ENCODE peak calls at places on chromosomes 6 and 20, in six cellular contexts. G is neuronal stem cell, S is IMR-90, H is H1, M is H9, E is mesenchymal stem cell. L is an unnamed sample.

GRCh38 chr6:41635365-41635764 is 2.9 kb upstream of the MDFI start:
- DNase-seq in H (no peak), S (no peak), E (no peak), M (no peak), G (no peak), L (no peak)

GRCh38 chr6:44704240-44705150 is 317.0 kb downstream of the CDC5L start:
- DNase-seq in M (no peak), E (no peak), G (no peak), H (no peak), S (no peak), L (no peak)

GRCh38 chr6:156634048-156634447 is 143.1 kb upstream of the ARID1B start:
- DNase-seq in H (no peak), G (no peak), M (no peak), E (no peak), S (no peak), L (no peak)

GRCh38 chr20:13910492-13910891 is 79.9 kb downstream of the SEL1L2 start:
- DNase-seq in G (no peak), H (no peak), M (no peak), S (no peak), E (no peak), L (no peak)

GRCh38 chr6:15461127-15461944 is 201.5 kb downstream of the DTNBP1 start:
- DNase-seq in S (no peak), E (no peak), H (no peak), M (no peak), G (no peak), L (no peak)

GRCh38 chr20:37903317-37904007 is 535 bp downstream of the VSTM2L start:
- DNase-seq in E (no peak), G (no peak), S (no peak), M (peak; percentile 38), H (no peak), L (no peak)

GRCh38 chr20:19019734-19020364 is 192.6 kb upstream of the SLC24A3 start:
- DNase-seq in E (no peak), M (no peak), H (no peak), S (no peak), G (no peak), L (no peak)

GRCh38 chr6:25193147-25193864 is 85.9 kb upstream of the CARMIL1 start:
- DNase-seq in H (no peak), E (peak; percentile 93), S (peak; percentile 95), M (no peak), G (no peak), L (no peak)

GRCh38 chr6:13435477-13435876 is 51.9 kb downstream of the GFOD1 start:
- DNase-seq in G (no peak), E (no peak), S (no peak), M (no peak), H (no peak), L (no peak)

GRCh38 chr20:45305262-45305661 is 1.4 kb upstream of the RBPJL start:
- DNase-seq in G (no peak), E (no peak), S (no peak), M (peak; percentile 46), H (no peak), L (no peak)

GRCh38 chr6:21382821-21383455 is 210.6 kb upstream of the SOX4 start:
- DNase-seq in H (no peak), E (no peak), M (no peak), G (no peak), S (no peak), L (no peak)

GRCh38 chr20:32772046-32772445 is 9.9 kb downstream of the DNMT3B start:
- DNase-seq in H (no peak), G (no peak), M (no peak), S (no peak), E (no peak), L (peak; percentile 60)

GRCh38 chr6:10963113-10963512 is 76.3 kb downstream of the SYCP2L start:
- DNase-seq in M (no peak), G (no peak), H (no peak), E (no peak), S (peak; percentile 1), L (no peak)

GRCh38 chr6:83592770-83593394 is 80.5 kb downstream of the PRSS35 start:
- DNase-seq in E (peak; percentile 38), H (peak; percentile 5), S (peak; percentile 17), M (peak; percentile 45), G (no peak), L (no peak)

GRCh38 chr20:44832724-44833123 is 22.4 kb upstream of the RIMS4 start:
- DNase-seq in S (no peak), M (peak; percentile 39), E (no peak), H (no peak), G (no peak), L (peak; percentile 29)

GRCh38 chr6:146770965-146771735 is 172.4 kb downstream of the ADGB start:
- DNase-seq in G (no peak), M (no peak), H (no peak), S (no peak), E (no peak), L (no peak)

GRCh38 chr6:157087974-157088373 is 235.3 kb downstream of the TMEM242 start:
- DNase-seq in S (no peak), H (no peak), E (no peak), M (no peak), G (no peak), L (no peak)

GRCh38 chr6:117547688-117548621 is 54.4 kb downstream of the GOPC start:
- DNase-seq in S (peak; percentile 54), E (peak; percentile 69), G (no peak), H (no peak), M (peak; percentile 56), L (no peak)

GRCh38 chr20:61590236-61590635 is 338.2 kb downstream of the CDH4 start:
- DNase-seq in G (no peak), M (no peak), H (no peak), E (no peak), S (no peak), L (no peak)

DNA sequence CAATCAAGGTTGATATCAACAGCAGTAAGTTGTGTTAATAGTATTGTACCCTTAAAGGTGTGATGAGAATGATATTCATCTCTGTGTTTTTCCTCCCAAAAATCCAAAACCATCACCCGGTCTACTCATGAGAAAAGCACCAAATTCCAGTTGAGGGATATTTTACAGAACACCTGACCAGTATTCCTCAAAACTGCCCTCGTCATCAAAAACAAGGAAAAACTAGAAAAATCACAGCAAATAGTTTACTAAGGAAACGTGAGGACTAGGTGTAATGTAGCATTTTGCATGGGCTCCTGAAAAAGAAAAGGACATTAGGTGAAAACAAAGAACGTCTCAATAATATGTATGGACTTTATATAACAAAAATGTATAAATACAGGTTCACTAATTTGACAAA is 394.4 kb upstream of the NRSN1 start:
- DNase-seq in E (no peak), S (no peak), H (no peak), M (no peak), G (no peak), L (no peak)
- H3K9me3 ChIP-seq in E (no peaks in the 10 kb centered on the region), S (no peaks in the 10 kb centered on the region), H (no peaks in the 10 kb centered on the region), M (no peaks in the 10 kb centered on the region), G (no peaks in the 10 kb centered on the region), L (no peaks in the 10 kb centered on the region)

DNA sequence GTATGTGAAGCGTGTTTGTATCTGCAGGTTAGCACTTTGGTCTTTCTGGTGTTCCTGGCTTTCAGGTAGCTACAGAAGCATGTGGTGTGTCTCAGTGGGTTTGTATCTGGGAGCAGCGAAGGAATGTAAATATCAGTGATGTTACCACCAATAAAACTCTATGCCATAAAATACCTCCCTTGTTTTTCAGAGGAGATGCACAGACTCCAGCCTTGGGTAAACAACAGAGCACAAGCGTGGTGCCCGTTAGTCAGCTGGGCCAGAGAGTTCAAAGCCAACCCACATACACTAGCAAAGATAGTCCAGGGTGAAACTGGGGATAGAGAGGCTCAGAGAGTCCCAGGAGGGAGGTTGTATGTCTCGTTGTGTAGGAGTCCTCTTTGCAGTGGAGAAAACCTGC is 393.8 kb downstream of the SMOC2 start:
- DNase-seq in G (no peak), S (no peak), H (no peak), M (no peak), E (no peak), L (no peak)
- H3K14ac ChIP-seq in G (no peak overlapping the region), S (no peak overlapping the region), H (no peak overlapping the region), M (peak overlapping the region; percentile 49), E (no peak overlapping the region), L (no peak overlapping the region)

DNA sequence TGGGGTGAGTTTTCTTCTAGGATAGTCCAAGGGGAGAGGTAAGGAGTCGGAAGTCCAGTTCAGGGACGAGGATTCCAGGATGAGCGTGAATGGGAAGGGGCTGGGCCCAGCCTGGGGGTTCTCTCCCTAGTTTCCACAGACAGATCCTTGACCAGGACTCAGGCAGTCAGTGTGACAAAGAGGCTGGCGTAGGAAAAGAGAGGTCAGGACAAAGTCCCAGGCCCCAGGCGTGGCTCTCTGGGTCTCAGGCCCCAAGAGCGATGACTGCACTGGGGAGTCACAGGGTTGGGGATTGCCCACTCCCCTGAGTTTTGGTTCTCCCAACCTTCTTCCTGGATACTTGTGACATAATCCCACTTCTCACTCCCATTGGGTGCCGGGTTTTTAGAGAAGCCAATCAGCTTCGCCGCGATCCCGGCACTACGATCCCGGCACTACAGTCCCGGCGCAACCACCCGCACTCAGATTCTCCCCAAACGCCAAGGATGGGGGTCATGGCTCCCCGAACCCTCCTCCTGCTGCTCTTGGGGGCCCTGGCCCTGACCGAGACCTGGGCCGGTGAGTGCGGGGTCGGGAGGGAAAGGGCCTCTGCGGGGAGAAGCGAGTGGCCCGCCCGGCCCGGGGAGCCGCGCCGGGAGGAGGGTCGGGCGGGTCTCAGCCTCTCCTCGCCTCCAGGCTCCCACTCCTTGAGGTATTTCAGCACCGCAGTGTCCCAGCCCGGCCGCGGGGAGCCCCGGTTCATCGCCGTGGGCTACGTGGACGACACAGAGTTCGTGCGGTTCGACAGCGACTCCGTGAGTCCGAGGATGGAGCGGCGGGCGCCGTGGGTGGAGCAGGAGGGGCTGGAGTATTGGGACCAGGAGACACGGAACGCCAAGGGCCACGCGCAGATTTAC is 46.2 kb upstream of the TRIM26 start:
- DNase-seq in E (peak; percentile 91), H (peak; percentile 38), S (peak; percentile 81), G (peak; percentile 78), M (peak; percentile 88), L (peak; percentile 48)
- H3K18ac ChIP-seq in E (no peak overlapping the region), H (peak overlapping the region; percentile 95), S (no peak overlapping the region), G (peak overlapping the region; percentile 85), M (peak overlapping the region; percentile 80), L (peak overlapping the region; percentile 9)

GRCh38 chr6:137165375-137166246 is 7.8 kb downstream of the IL22RA2 start:
- DNase-seq in M (no peak), H (no peak), S (no peak), G (no peak), E (no peak), L (peak; percentile 71)

GRCh38 chr6:137160763-137161162 is 12.7 kb downstream of the IL22RA2 start:
- DNase-seq in H (no peak), E (no peak), S (peak; percentile 36), M (no peak), G (no peak), L (peak; percentile 61)

GRCh38 chr6:137163732-137164318 is 9.6 kb downstream of the IL22RA2 start:
- DNase-seq in S (no peak), M (no peak), H (no peak), E (no peak), G (no peak), L (no peak)

GRCh38 chr6:137161975-137162374 is 11.5 kb downstream of the IL22RA2 start:
- DNase-seq in H (no peak), E (no peak), M (no peak), S (no peak), G (no peak), L (no peak)

DNA sequence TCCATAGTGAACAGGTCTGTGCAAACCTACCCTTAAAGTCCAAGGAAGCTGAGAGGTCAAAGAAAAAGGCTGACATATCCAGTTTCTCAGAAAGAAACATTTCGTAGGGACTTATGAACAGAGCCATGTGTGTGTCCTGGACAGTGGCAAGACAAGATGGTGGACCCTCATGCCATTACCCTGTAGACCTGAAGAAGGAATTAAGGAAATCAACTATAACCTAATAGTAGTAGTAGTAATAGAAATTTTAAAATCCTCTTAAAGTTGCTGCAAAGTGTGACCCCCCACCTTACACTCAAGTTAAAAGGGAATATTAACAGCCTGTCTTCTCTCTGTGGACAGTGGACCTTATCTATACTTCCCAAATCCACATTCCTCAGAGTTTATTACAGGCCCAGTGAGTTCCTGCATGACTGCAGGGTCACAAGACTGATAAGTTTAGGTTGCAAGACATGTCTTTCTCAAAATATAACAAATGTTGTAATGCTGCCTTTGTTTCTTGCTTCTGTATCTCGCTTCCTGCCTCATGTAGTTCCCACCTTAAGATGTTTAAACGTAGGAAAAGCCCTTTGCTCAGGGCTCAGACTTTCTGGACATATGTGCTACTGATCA is 10.6 kb downstream of the IL22RA2 start:
- DNase-seq in G (no peak), S (no peak), H (no peak), E (no peak), M (no peak), L (peak; percentile 21)
- H3K9me3 ChIP-seq in G (peaks cover 8% of the 10 kb centered on the region), S (peaks cover 6% of the 10 kb centered on the region), H (peaks cover 37% of the 10 kb centered on the region), E (peaks cover 8% of the 10 kb centered on the region), M (peaks cover 34% of the 10 kb centered on the region), L (peaks cover 15% of the 10 kb centered on the region)